ENCODE peak calls at places on chromosomes 7 and 10, in nine cellular contexts. L is A673, V is OCI-LY7, R is kidney, Q is Calu3, J is WTC11, W is AG04450, K is bronchial epithelial cell, T is psoas muscle. C is an unnamed sample.

GRCh38 chr7:115941703-115942268 is 88.8 kb downstream of the TFEC start:
- DNase-seq in L (peak; percentile 17), V (no peak), J (no peak), T (no peak), K (peak; percentile 54), R (no peak), W (no peak), Q (no peak), C (no peak)

GRCh38 chr10:78397796-78398195 is 364.1 kb downstream of the RPS24 start:
- DNase-seq in K (no peak), Q (no peak), L (no peak), W (no peak), T (no peak), V (no peak), J (no peak), R (no peak), C (no peak)

GRCh38 chr10:116097239-116097751 is 175.7 kb downstream of the GFRA1 start:
- DNase-seq in J (no peak), W (no peak), T (no peak), R (no peak), K (no peak), Q (no peak), L (no peak), V (no peak), C (no peak)

GRCh38 chr10:112404612-112405011 is 30.7 kb downstream of the ACSL5 start:
- DNase-seq in L (no peak), K (peak; percentile 84), T (no peak), W (no peak), J (no peak), Q (peak; percentile 20), V (no peak), R (no peak), C (no peak)

GRCh38 chr10:12614390-12615003 is 265.1 kb downstream of the CAMK1D start:
- DNase-seq in W (no peak), Q (no peak), V (no peak), R (no peak), K (no peak), T (no peak), J (no peak), L (no peak), C (no peak)

GRCh38 chr10:93991596-93992284 is 2.0 kb upstream of the PLCE1 start:
- DNase-seq in L (peak; percentile 40), K (peak; percentile 67), V (no peak), T (peak; percentile 66), W (no peak), R (peak; percentile 81), J (peak; percentile 18), Q (peak; percentile 63), C (no peak)

GRCh38 chr7:11185179-11185578 is 211.5 kb downstream of the PHF14 start:
- DNase-seq in Q (no peak), W (no peak), J (no peak), K (no peak), T (no peak), R (no peak), L (no peak), V (no peak), C (no peak)

GRCh38 chr7:4067874-4068273 is 614.2 kb upstream of the FOXK1 start:
- DNase-seq in K (no peak), V (no peak), W (no peak), T (no peak), L (no peak), J (no peak), Q (no peak), R (no peak), C (no peak)

GRCh38 chr10:90871279-90871760 is 454 bp upstream of the RPP30 start:
- DNase-seq in J (peak; percentile 57), T (no peak), R (no peak), K (peak; percentile 73), Q (peak; percentile 21), L (peak; percentile 89), V (peak; percentile 71), W (peak; percentile 45), C (no peak)

GRCh38 chr10:103592186-103593021 is 98.9 kb downstream of the NEURL1 start:
- DNase-seq in V (peak; percentile 74), J (peak; percentile 79), W (no peak), K (peak; percentile 33), T (peak; percentile 69), R (no peak), L (peak; percentile 51), Q (peak; percentile 57), C (no peak)

GRCh38 chr10:64365663-64366062 is 844.5 kb downstream of the REEP3 start:
- DNase-seq in L (peak; percentile 40), V (no peak), R (no peak), W (no peak), K (no peak), J (no peak), Q (no peak), T (no peak), C (no peak)

GRCh38 chr7:45267262-45267661 is 109.7 kb downstream of the RAMP3 start:
- DNase-seq in V (no peak), Q (no peak), R (no peak), L (no peak), K (no peak), T (no peak), J (no peak), W (no peak), C (no peak)

GRCh38 chr7:27213150-27213903 is 13.4 kb upstream of the HOXA13 start:
- DNase-seq in T (peak; percentile 60), Q (no peak), V (no peak), R (no peak), L (no peak), J (no peak), K (no peak), W (no peak), C (no peak)

GRCh38 chr7:150806863-150807262 is 6.3 kb downstream of the TMEM176A start:
- DNase-seq in K (no peak), W (no peak), L (no peak), T (no peak), Q (no peak), J (no peak), R (no peak), V (no peak), C (no peak)
- TF ChIP-seq CTCF in K (no peak), W (no peak), L (peak; percentile 36), T (no peak), Q (no peak), J (no peak), R (no peak), V (peak; percentile 34), C (no peak)

GRCh38 chr7:38975944-38976392 is 1.7 kb upstream of the POU6F2 start:
- DNase-seq in T (peak; percentile 38), R (peak; percentile 67), K (no peak), J (peak; percentile 75), V (no peak), W (no peak), L (no peak), Q (no peak), C (no peak)
- TF ChIP-seq CTCF in T (no peak), R (no peak), K (no peak), J (no peak), V (no peak), W (no peak), L (no peak), Q (no peak), C (no peak)

GRCh38 chr7:92611735-92612134 is 21.5 kb upstream of the FAM133B start:
- DNase-seq in K (no peak), R (no peak), Q (no peak), J (no peak), W (no peak), V (peak; percentile 14), T (no peak), L (no peak), C (no peak)

GRCh38 chr7:92612501-92612900 is 22.3 kb upstream of the FAM133B start:
- DNase-seq in Q (no peak), J (no peak), R (no peak), W (peak; percentile 26), L (no peak), T (no peak), V (no peak), K (no peak), C (peak; percentile 61)

GRCh38 chr7:92608380-92609322 is 18.5 kb upstream of the FAM133B start:
- DNase-seq in Q (no peak), T (no peak), J (peak; percentile 84), R (peak; percentile 79), V (no peak), L (peak; percentile 56), W (no peak), K (no peak), C (no peak)

GRCh38 chr7:92606985-92607384 is 16.8 kb upstream of the FAM133B start:
- DNase-seq in W (no peak), R (no peak), Q (no peak), K (no peak), T (no peak), L (no peak), J (no peak), V (no peak), C (no peak)

DNA sequence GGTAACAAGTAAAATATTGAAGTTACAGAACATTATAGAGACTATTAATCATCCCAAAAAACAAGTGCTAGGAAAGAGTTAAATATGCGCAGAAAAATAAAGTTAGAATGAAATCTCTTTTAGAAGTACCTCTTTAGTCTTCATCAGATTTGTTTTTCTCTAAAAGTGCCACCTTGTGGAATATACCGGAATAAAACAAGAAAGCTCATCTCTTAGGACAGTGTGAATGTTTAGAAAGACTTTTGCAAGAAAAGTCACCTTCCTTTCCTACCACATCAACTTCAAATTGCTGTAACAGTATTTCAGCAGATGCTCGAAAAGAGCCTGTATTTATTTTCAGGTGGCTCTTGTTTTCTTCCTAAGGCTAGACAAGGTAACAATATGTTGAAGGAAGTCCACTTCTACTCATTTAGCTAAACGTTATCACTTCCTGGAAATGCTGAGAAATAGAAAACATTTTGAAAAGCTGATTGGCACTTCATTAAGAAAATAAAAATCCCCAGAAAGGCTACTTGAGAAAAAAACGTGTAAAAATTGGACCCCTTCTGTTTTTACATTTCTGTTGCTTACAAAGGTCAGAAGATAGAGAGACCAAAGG is 19.8 kb upstream of the FAM133B start:
- DNase-seq in T (no peak), R (no peak), L (peak; percentile 58), W (no peak), Q (no peak), V (peak; percentile 52), J (no peak), K (peak; percentile 47), C (no peak)
- TF ChIP-seq CTCF in T (peak; percentile 35), R (peak; percentile 24), L (peak; percentile 61), W (peak; percentile 47), Q (no peak), V (peak; percentile 81), J (no peak), K (peak; percentile 17), C (peak; percentile 50)

GRCh38 chr7:129652914-129653313 is 41.4 kb downstream of the NRF1 start:
- DNase-seq in W (no peak), K (no peak), T (no peak), V (no peak), J (no peak), R (no peak), Q (no peak), L (no peak), C (no peak)

GRCh38 chr7:129644634-129645230 is 33.2 kb downstream of the NRF1 start:
- DNase-seq in K (peak; percentile 57), Q (peak; percentile 22), V (peak; percentile 11), L (peak; percentile 77), J (no peak), T (no peak), R (no peak), W (peak; percentile 20), C (no peak)

GRCh38 chr7:129646369-129647021 is 35.0 kb downstream of the NRF1 start:
- DNase-seq in Q (no peak), R (no peak), L (peak; percentile 22), K (no peak), V (no peak), W (no peak), T (no peak), J (peak; percentile 44), C (no peak)

GRCh38 chr7:129650056-129650758 is 38.7 kb downstream of the NRF1 start:
- DNase-seq in Q (no peak), W (no peak), T (no peak), K (no peak), R (no peak), L (no peak), V (no peak), J (no peak), C (no peak)

GRCh38 chr7:129649128-129649690 is 37.7 kb downstream of the NRF1 start:
- DNase-seq in W (no peak), L (peak; percentile 53), K (no peak), J (no peak), R (no peak), V (no peak), T (no peak), Q (no peak), C (no peak)
- TF ChIP-seq CTCF in W (no peak), L (no peak), K (no peak), J (no peak), R (no peak), V (no peak), T (no peak), Q (no peak), C (no peak)